ENCODE peak calls at places on chromosomes 13 and 19, in five cellular contexts. N is A549, V is uterus, Y is stomach, A is lower leg skin. I is an unnamed sample.

GRCh38 chr13:38661276-38661675 is 25.6 kb upstream of the FREM2 start:
- DNase-seq in N (no peak), V (no peak), Y (no peak), A (no peak), I (no peak)

GRCh38 chr19:34276614-34277013 is 22.3 kb downstream of the GARRE1 start:
- DNase-seq in N (no peak), V (no peak), Y (no peak), A (no peak), I (peak)

GRCh38 chr19:19866599-19867248 is 1.0 kb downstream of the ZNF253 start:
- DNase-seq in N (no peak), V (no peak), Y (no peak), A (peak), I (no peak)

GRCh38 chr19:10431943-10432735 is 11.8 kb downstream of the PDE4A start:
- DNase-seq in N (no peak), V (no peak), Y (peak), A (peak), I (peak)

GRCh38 chr19:6876790-6877189 is 10.6 kb upstream of the ADGRE1 start:
- DNase-seq in N (no peak), V (no peak), Y (no peak), A (no peak), I (no peak)

GRCh38 chr13:32267836-32268439 is 47.2 kb downstream of the ZAR1L start:
- DNase-seq in N (no peak), V (no peak), Y (peak), A (no peak), I (peak)

GRCh38 chr13:98313938-98314292 is 136.8 kb upstream of the RNF113B start:
- DNase-seq in N (no peak), V (no peak), Y (peak), A (no peak), I (peak)

GRCh38 chr19:9945319-9945966 is 9.1 kb upstream of the OLFM2 start:
- DNase-seq in N (no peak), V (peak), Y (peak), A (peak), I (peak)

GRCh38 chr13:47794963-47795362 is 206.1 kb downstream of the SUCLA2 start:
- DNase-seq in N (peak), V (no peak), Y (no peak), A (no peak), I (no peak)

GRCh38 chr13:45446181-45446580 is 18.6 kb upstream of the COG3 start:
- DNase-seq in N (no peak), V (no peak), Y (no peak), A (peak), I (no peak)

GRCh38 chr19:34224996-34225658 is 29.2 kb upstream of the GARRE1 start:
- DNase-seq in N (no peak), V (no peak), Y (no peak), A (no peak), I (no peak)

GRCh38 chr19:46428278-46429141 is at the start of gene PNMA8C:
- DNase-seq in N (no peak), V (peak), Y (peak), A (no peak), I (peak)

GRCh38 chr19:15641901-15642491 is 1.3 kb downstream of the CYP4F3 start:
- DNase-seq in N (no peak), V (no peak), Y (no peak), A (no peak), I (peak)

GRCh38 chr19:8363803-8364771 is at the start of gene ANGPTL4:
- DNase-seq in N (peak), V (peak), Y (peak), A (peak), I (peak)
- TF ChIP-seq POLR2A in N (peak), V (peak), Y (no peak), A (no peak), I (peak)

GRCh38 chr19:37719111-37719926 is at the start of gene ZNF607:
- DNase-seq in N (peak), V (peak), Y (peak), A (peak), I (peak)
- H3K4me3 ChIP-seq in N (peak), V (peak), Y (peak), A (peak), I (peak)

GRCh38 chr19:17718988-17719711 is at the start of gene MAP1S:
- DNase-seq in N (peak), V (peak), Y (peak), A (peak), I (peak)
- TF ChIP-seq POLR2A in N (peak), V (peak), Y (no peak), A (no peak), I (peak)

GRCh38 chr13:99505814-99506269 is 4.6 kb downstream of the TM9SF2 start:
- DNase-seq in N (peak), V (no peak), Y (no peak), A (no peak), I (no peak)
- H3K4me3 ChIP-seq in N (no peak), V (no peak), Y (no peak), A (no peak), I (no peak)

DNA sequence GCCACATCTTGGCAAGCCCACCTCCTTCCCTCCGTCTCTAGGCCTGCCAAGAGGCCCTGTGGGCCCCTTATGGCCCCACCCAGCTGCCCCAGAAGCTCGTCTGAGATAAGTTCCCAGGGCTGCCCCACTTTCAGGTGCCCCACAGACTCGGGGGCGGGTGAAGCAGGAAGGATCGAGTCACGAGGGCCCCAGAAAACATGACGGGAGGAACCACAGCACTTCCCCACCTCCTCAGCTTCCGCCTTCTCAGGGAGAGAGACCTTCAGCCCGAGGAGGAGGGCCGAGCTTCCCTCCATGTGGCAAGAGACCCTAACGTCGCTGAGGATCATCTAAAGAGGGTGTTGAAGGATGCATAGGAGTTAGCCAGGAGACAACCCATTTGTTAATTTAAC is 4.5 kb upstream of the IL12RB1 start:
- DNase-seq in N (no peak), V (no peak), Y (peak), A (peak), I (peak)
- TF ChIP-seq POLR2A in N (no peak), V (no peak), Y (no peak), A (no peak), I (no peak)

DNA sequence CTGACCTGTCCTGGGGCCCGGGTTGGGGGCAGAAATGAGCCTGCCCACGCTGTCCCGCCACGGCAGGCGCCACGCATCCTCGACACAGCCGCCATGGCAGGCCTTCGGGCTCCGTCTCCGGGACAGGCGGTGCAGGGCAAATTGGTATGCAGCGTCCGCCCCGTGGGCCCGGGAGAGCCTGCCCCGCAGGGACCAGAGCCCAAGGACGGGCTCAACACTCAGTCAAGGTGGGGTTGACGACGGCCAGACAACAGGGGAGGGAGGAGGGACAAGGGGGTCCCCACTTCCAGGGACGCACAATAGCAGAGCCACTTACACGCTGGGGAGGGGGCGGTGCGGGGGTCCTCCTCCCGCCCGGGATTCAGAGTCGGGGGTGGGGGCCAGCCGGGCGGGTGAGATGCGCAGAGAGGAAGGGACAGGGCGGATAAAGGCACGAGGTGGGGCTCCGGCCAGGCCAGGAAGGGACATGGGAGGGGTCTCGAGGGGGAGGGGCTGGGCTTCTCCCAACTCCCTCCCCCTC is 1.2 kb downstream of the CTXN1 start:
- DNase-seq in N (no peak), V (peak), Y (no peak), A (no peak), I (no peak)
- H3K4me3 ChIP-seq in N (peak), V (peak), Y (peak), A (no peak), I (no peak)

DNA sequence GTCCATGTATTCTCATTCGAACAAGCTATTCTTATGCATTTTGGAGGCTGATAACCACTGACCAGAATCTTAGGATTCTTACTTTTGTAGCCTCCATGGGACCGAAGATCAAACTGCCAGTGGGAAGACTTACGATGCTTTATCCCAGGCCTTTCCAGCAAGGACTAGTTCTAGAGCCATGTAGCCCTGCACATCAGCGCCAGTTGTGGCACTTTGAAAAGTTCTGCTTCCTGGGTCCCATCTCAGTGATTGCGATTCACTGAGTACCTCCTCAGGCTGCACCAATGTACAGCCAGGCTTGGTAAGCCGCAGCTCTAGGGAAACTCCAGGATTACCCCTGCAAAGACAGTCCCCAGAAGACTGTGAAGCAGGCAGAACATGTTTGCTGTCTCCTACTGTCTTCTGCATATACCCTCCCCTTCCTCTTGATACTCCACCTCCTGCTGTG is 18.9 kb upstream of the ENOX1 start:
- DNase-seq in N (peak), V (no peak), Y (no peak), A (no peak), I (no peak)
- TF ChIP-seq POLR2A in N (no peak), V (no peak), Y (no peak), A (no peak), I (no peak)

DNA sequence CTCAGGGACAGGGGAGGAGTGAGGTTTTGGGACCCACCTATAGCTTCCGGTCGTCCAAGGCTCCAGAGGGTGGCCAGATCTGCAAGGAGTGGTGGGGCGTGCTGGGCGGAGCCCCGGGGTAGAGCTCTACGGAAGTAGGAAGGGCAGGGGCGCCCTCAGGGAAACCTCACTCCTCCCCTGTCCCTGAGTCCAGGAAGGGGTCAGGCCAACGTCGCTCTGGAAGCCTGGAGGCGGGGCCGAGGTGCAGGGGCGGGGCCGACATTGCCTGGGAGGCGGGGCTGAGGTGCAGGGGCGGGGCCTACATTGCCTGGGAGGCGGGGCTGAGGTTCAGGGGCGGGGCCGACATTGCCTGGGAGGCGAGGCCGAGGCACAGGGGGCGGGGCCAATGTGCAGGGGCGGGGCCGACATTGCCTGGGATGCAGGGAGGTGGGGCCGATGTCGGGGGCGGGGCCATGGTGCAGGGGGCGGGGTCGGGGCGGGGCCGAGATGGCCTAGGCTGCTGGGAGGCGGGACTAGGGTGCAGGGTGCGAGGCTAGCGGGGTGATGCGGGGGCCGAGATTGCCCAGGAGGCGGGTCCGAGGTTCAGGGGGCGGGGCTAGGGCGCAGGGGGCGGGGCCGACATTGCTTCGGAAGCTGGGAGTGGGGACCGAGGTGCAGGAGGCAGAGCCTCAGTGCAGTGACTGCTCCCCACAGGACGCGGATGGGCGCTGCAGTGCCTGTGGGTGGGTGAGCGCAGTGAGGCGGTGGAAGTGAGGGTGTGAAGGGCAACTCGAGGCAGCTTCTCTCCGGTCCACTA is 4.9 kb upstream of the PALM start:
- DNase-seq in N (peak), V (peak), Y (peak), A (peak), I (peak)
- H3K4me3 ChIP-seq in N (peak), V (no peak), Y (peak), A (no peak), I (no peak)

GRCh38 chr19:12721656-12722565 is 1.8 kb downstream of the TNPO2 start:
- DNase-seq in N (peak), V (peak), Y (peak), A (peak), I (peak)
- TF ChIP-seq POLR2A in N (no peak), V (no peak), Y (no peak), A (no peak), I (no peak)

GRCh38 chr13:112586334-112586733 is 1.6 kb downstream of the TUBGCP3 start:
- DNase-seq in N (no peak), V (no peak), Y (no peak), A (no peak), I (no peak)
- H3K4me3 ChIP-seq in N (no peak), V (no peak), Y (no peak), A (no peak), I (no peak)